ENCODE peak calls at places on chromosomes 12 and 14, in five cellular contexts. K, Y, L, X and E are unnamed samples.

GRCh38 chr12:42299392-42300308 is 26.2 kb downstream of the ZCRB1 start:
- DNase-seq in K (no peak), Y (peak), L (no peak), X (peak), E (no peak)

GRCh38 chr14:76257111-76257803 is 105.5 kb downstream of the GPATCH2L start:
- DNase-seq in K (no peak), Y (peak), L (peak), X (no peak), E (no peak)

GRCh38 chr12:121755591-121755990 is 37.9 kb downstream of the RHOF start:
- DNase-seq in K (no peak), Y (no peak), L (no peak), X (no peak), E (no peak)

GRCh38 chr12:94679554-94679953 is 29.2 kb upstream of the TMCC3 start:
- DNase-seq in K (no peak), Y (no peak), L (no peak), X (no peak), E (no peak)

GRCh38 chr12:104347374-104348075 is 44.0 kb downstream of the EID3 start:
- DNase-seq in K (no peak), Y (no peak), L (no peak), X (no peak), E (no peak)

GRCh38 chr12:109820921-109821381 is 12.2 kb downstream of the TRPV4 start:
- DNase-seq in K (no peak), Y (no peak), L (no peak), X (no peak), E (peak)

GRCh38 chr14:100581228-100582145 is 5.7 kb downstream of the BEGAIN start:
- DNase-seq in K (no peak), Y (no peak), L (no peak), X (no peak), E (no peak)

GRCh38 chr12:56274299-56274698 is 7.6 kb downstream of the COQ10A start:
- DNase-seq in K (no peak), Y (no peak), L (no peak), X (no peak), E (no peak)

GRCh38 chr14:59281613-59282012 is 93.1 kb downstream of the DAAM1 start:
- DNase-seq in K (no peak), Y (peak), L (no peak), X (no peak), E (no peak)

GRCh38 chr12:76462668-76463224 is 96.8 kb downstream of the OSBPL8 start:
- DNase-seq in K (no peak), Y (no peak), L (no peak), X (no peak), E (no peak)

GRCh38 chr12:130775953-130776856 is 60.1 kb upstream of the RIMBP2 start:
- DNase-seq in K (no peak), Y (peak), L (peak), X (no peak), E (peak)

GRCh38 chr12:104357431-104357952 is 54.0 kb downstream of the EID3 start:
- DNase-seq in K (no peak), Y (peak), L (no peak), X (no peak), E (peak)

GRCh38 chr14:20998674-20999366 is at the start of gene SLC39A2:
- DNase-seq in K (peak), Y (peak), L (peak), X (no peak), E (peak)

GRCh38 chr14:61549425-61549824 is 145.9 kb upstream of the HIF1A start:
- DNase-seq in K (no peak), Y (peak), L (no peak), X (no peak), E (no peak)

GRCh38 chr14:105464501-105464900 is 10.1 kb upstream of the CRIP2 start:
- DNase-seq in K (no peak), Y (no peak), L (no peak), X (no peak), E (no peak)

GRCh38 chr12:124709722-124710656 is 142.6 kb upstream of the NCOR2 start:
- DNase-seq in K (no peak), Y (peak), L (peak), X (no peak), E (no peak)

GRCh38 chr14:102164964-102165363 is 25.3 kb downstream of the WDR20 start:
- DNase-seq in K (no peak), Y (no peak), L (no peak), X (no peak), E (no peak)

GRCh38 chr12:112705037-112705632 is 86.4 kb upstream of the RPH3A start:
- DNase-seq in K (peak), Y (no peak), L (no peak), X (no peak), E (no peak)

GRCh38 chr12:11347810-11348209 is 37.6 kb upstream of the PRB4 start:
- DNase-seq in K (no peak), Y (no peak), L (no peak), X (no peak), E (no peak)

GRCh38 chr12:52836491-52837175 is 2.5 kb upstream of the KRT79 start:
- DNase-seq in K (no peak), Y (no peak), L (no peak), X (no peak), E (no peak)

GRCh38 chr14:49550284-49551184 is 35.6 kb downstream of the RPS29 start:
- DNase-seq in K (no peak), Y (peak), L (no peak), X (no peak), E (peak)

GRCh38 chr12:94553130-94553519 is 93.5 kb upstream of the CEP83 start:
- DNase-seq in K (no peak), Y (peak), L (peak), X (no peak), E (no peak)

GRCh38 chr12:13268606-13269005 is 72.1 kb downstream of the EMP1 start:
- DNase-seq in K (no peak), Y (no peak), L (no peak), X (no peak), E (no peak)

GRCh38 chr14:97458302-97459137 is 661.3 kb downstream of the VRK1 start:
- DNase-seq in K (peak), Y (no peak), L (no peak), X (peak), E (no peak)

GRCh38 chr12:57889541-57889989 is 43.0 kb upstream of the CTDSP2 start:
- DNase-seq in K (no peak), Y (peak), L (no peak), X (no peak), E (no peak)

GRCh38 chr12:2507811-2508210 is 287.0 kb upstream of the FKBP4 start:
- DNase-seq in K (peak), Y (no peak), L (no peak), X (no peak), E (no peak)

GRCh38 chr12:19053999-19054398 is 75.5 kb upstream of the PLEKHA5 start:
- DNase-seq in K (no peak), Y (no peak), L (no peak), X (no peak), E (no peak)